ENCODE peak calls at places on chromosome 11, in eight cellular contexts. E is tibial artery, Q is suprapubic skin, P is psoas muscle, J is cardiac muscle cell, C is bronchial epithelial cell, O is AG04450, K is fibroblast of lung. Z is an unnamed sample.

GRCh38 chr11:94452988-94453387 is 40.7 kb downstream of the MRE11 start:
- DNase-seq in C (no peak), Q (no peak), E (no peak), K (no peak), O (no peak), P (no peak), J (no peak), Z (no peak)

GRCh38 chr11:15687342-15687741 is 572.6 kb downstream of the INSC start:
- DNase-seq in P (no peak), C (no peak), K (peak; percentile 49), Q (no peak), O (no peak), E (no peak), J (no peak), Z (no peak)

GRCh38 chr11:66178871-66179270 is 89.6 kb upstream of the RAB1B start:
- DNase-seq in O (no peak), C (no peak), K (no peak), E (no peak), P (no peak), Q (no peak), J (no peak), Z (no peak)

GRCh38 chr11:46120711-46121327 is 435 bp downstream of the PHF21A start:
- DNase-seq in O (peak; percentile 53), K (peak; percentile 84), P (peak; percentile 51), Q (no peak), J (peak; percentile 70), E (peak; percentile 72), C (peak; percentile 55), Z (peak; percentile 21)

GRCh38 chr11:68343761-68344256 is 31.4 kb downstream of the LRP5 start:
- DNase-seq in P (no peak), C (no peak), O (no peak), K (no peak), E (no peak), Q (no peak), J (no peak), Z (no peak)

GRCh38 chr11:69351460-69351859 is 57.5 kb downstream of the MYEOV start:
- DNase-seq in C (peak; percentile 68), E (no peak), K (peak; percentile 87), J (no peak), P (no peak), Q (no peak), O (no peak), Z (no peak)

GRCh38 chr11:126115820-126116319 is 53.2 kb upstream of the CDON start:
- DNase-seq in P (peak; percentile 61), O (peak; percentile 77), J (no peak), E (peak; percentile 89), Q (peak; percentile 88), C (peak; percentile 73), K (peak; percentile 87), Z (no peak)

GRCh38 chr11:18192988-18193387 is 20.4 kb downstream of the MRGPRX4 start:
- DNase-seq in K (no peak), O (no peak), C (no peak), E (no peak), P (no peak), J (no peak), Q (no peak), Z (no peak)

GRCh38 chr11:120658071-120658423 is 146.5 kb downstream of the GRIK4 start:
- DNase-seq in P (no peak), E (no peak), Q (no peak), J (no peak), O (no peak), C (no peak), K (no peak), Z (no peak)

GRCh38 chr11:10619281-10619680 is 50.8 kb upstream of the LYVE1 start:
- DNase-seq in J (no peak), C (no peak), Q (no peak), E (no peak), O (no peak), K (peak; percentile 31), P (no peak), Z (no peak)

GRCh38 chr11:47502767-47503166 is 50.2 kb downstream of the CELF1 start:
- DNase-seq in K (no peak), J (no peak), Q (no peak), P (no peak), C (no peak), O (no peak), E (no peak), Z (no peak)

GRCh38 chr11:18137186-18137800 is 4.9 kb downstream of the MRGPRX3 start:
- DNase-seq in C (no peak), E (no peak), Q (no peak), J (no peak), P (no peak), K (no peak), O (no peak), Z (no peak)

GRCh38 chr11:36352919-36353318 is 56.8 kb downstream of the PRR5L start:
- DNase-seq in O (no peak), K (no peak), J (no peak), E (no peak), P (no peak), Q (no peak), C (no peak), Z (no peak)

GRCh38 chr11:36346562-36347383 is 50.7 kb downstream of the PRR5L start:
- DNase-seq in J (no peak), O (no peak), K (no peak), C (no peak), E (no peak), Q (no peak), P (no peak), Z (no peak)

GRCh38 chr11:36347384-36347906 is 51.4 kb downstream of the PRR5L start:
- DNase-seq in O (no peak), K (no peak), E (no peak), Q (no peak), J (no peak), C (no peak), P (no peak), Z (no peak)

GRCh38 chr11:36350137-36350513 is 54.0 kb downstream of the PRR5L start:
- DNase-seq in Q (no peak), C (no peak), J (no peak), P (no peak), E (no peak), K (no peak), O (no peak), Z (no peak)

GRCh38 chr11:36349345-36350136 is 53.5 kb downstream of the PRR5L start:
- DNase-seq in E (no peak), C (no peak), J (no peak), P (no peak), O (no peak), Q (no peak), K (no peak), Z (no peak)
- TF ChIP-seq CTCF in E (no peak), C (no peak), J (no peak), P (no peak), O (no peak), Q (no peak), K (no peak), Z (no peak)

GRCh38 chr11:2927493-2927800 is 1.8 kb downstream of the PHLDA2 start:
- DNase-seq in O (no peak), P (peak; percentile 13), K (no peak), C (no peak), Q (no peak), E (peak; percentile 54), J (no peak), Z (no peak)
- H3K4me3 ChIP-seq in O (peak overlapping the region; percentile 77), P (no peak overlapping the region), K (peak overlapping the region; percentile 93), C (peak overlapping the region; percentile 97), Q (no peak overlapping the region), E (no peak overlapping the region), J (no peak overlapping the region), Z (no peak overlapping the region)

DNA sequence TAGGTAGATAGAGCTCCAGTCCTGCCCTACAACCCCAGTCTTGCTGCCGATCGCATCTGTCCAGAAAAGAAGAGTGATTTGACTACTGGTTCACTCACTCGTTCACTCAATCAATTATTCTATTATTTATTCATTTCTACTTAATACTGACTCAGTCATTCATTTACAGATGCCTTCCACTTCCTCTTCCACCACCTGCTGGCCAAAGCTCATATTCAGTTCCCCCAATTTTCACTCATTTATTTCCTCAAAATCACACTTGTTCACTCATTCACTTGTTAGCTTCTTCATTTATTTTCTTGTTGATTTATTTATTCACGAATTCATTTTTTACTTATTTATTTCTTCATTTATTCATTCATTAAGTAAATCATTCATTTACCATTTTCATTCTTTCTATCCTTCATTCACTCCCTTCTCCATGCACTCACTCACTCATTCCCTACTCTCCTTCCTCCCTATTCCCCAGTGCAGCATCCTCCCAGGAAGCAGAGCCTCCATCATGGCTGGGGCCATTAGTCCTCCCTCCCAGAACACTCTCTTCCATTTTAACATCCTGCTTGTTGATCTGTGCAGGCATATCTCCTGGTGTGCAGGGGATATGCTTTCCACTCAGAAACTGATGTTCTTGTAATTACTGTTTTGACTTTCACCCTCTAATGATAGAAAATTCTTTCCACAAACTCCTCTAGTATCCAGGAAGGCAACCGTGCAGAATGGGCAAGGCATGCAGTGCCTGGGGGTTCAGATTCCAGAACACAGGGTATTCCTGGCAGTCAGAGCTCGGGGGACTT is 281.0 kb downstream of the TENM4 start:
- DNase-seq in J (no peak), P (no peak), K (no peak), C (no peak), O (no peak), Q (no peak), E (no peak), Z (no peak)
- TF ChIP-seq CTCF in J (peak; percentile 37), P (no peak), K (peak; percentile 15), C (no peak), O (peak; percentile 32), Q (no peak), E (no peak), Z (peak; percentile 2)

GRCh38 chr11:103883856-103884255 is 152.6 kb upstream of the DDI1 start:
- DNase-seq in Q (no peak), J (peak; percentile 24), P (no peak), C (no peak), K (no peak), E (no peak), O (no peak), Z (no peak)

GRCh38 chr11:103888541-103888951 is 147.9 kb upstream of the DDI1 start:
- DNase-seq in E (no peak), Q (no peak), C (peak; percentile 37), O (no peak), J (no peak), P (no peak), K (peak; percentile 47), Z (no peak)

GRCh38 chr11:103890654-103891053 is 145.8 kb upstream of the DDI1 start:
- DNase-seq in J (no peak), K (no peak), C (no peak), E (no peak), P (no peak), O (no peak), Q (no peak), Z (no peak)

GRCh38 chr11:103889679-103890078 is 146.8 kb upstream of the DDI1 start:
- DNase-seq in C (no peak), J (no peak), P (no peak), Q (no peak), K (no peak), O (no peak), E (no peak), Z (no peak)

DNA sequence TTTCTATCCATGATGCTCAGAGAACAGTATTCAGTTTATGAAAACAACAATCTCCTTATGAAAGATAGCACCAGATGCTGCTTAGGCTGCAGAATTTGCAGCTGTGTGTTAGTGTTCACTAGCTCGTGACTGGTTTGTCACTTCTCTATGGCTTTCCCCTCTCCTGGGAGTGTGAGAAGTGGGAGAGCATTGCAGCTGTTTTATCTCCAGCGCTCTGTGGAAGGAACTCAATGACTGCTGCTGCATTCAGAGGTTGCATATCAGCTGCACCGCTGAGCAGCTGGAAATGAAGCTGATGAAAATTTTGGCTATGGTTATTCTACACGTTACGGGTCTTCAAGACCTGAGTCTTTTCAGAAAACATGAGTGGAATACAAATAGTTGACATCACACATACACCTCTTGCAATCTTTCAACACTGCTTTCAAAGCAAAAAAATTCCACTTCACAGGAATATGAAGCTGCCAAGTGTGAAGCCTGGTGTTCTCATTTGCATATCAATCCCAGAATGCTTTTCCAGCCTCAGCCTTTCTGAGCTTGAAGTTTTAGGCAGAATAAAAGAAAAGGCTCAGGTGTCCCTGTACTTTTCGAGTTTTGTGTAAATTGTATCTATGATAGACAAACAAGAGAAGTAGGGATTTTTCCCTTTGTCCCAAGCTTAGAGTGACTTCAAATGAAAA is 149.3 kb upstream of the DDI1 start:
- DNase-seq in P (no peak), E (no peak), K (no peak), J (peak; percentile 16), C (no peak), O (no peak), Q (no peak), Z (no peak)
- H3K4me3 ChIP-seq in P (no peak overlapping the region), E (no peak overlapping the region), K (no peak overlapping the region), J (no peak overlapping the region), C (no peak overlapping the region), O (no peak overlapping the region), Q (no peak overlapping the region), Z (no peak overlapping the region)

Z was measured in GM12864.